ENCODE peak calls at places on chromosomes 16 and 17, in nine cellular contexts. I is A549, S is ovary, Z is bronchial epithelial cell, K is ascending aorta, P is RWPE1, R is fibroblast of villous mesenchyme, L is dorsolateral prefrontal cortex, U is Caco-2. A is an unnamed sample.

GRCh38 chr17:20961551-20961950 is 81.3 kb downstream of the USP22 start:
- DNase-seq in K (no peak), I (no peak), R (no peak), S (no peak), P (peak; percentile 80), L (no peak), U (no peak), Z (peak; percentile 100), A (no peak)

GRCh38 chr16:783404-784161 is 4.6 kb downstream of the RPUSD1 start:
- DNase-seq in Z (peak; percentile 12), I (no peak), R (no peak), S (peak; percentile 74), P (no peak), L (no peak), U (no peak), K (no peak), A (no peak)

GRCh38 chr17:61251939-61252865 is 147.4 kb upstream of the TBX2 start:
- DNase-seq in L (no peak), P (no peak), S (peak; percentile 87), R (peak; percentile 100), U (no peak), K (peak; percentile 99), I (peak; percentile 41), Z (no peak), A (no peak)

GRCh38 chr17:17723354-17724261 is 42.4 kb downstream of the RAI1 start:
- DNase-seq in Z (peak; percentile 59), R (peak; percentile 88), P (no peak), S (no peak), I (no peak), L (peak; percentile 60), K (no peak), U (no peak), A (no peak)

GRCh38 chr17:63918305-63918704 is 334 bp downstream of the GH1 start:
- DNase-seq in L (no peak), U (no peak), K (no peak), P (no peak), S (no peak), Z (no peak), I (peak; percentile 26), R (no peak), A (no peak)

GRCh38 chr16:10970065-10970464 is 25.7 kb downstream of the CLEC16A start:
- DNase-seq in P (no peak), R (no peak), U (no peak), Z (no peak), S (no peak), I (no peak), L (no peak), K (peak; percentile 89), A (no peak)

GRCh38 chr16:82943371-82943770 is 316.6 kb downstream of the CDH13 start:
- DNase-seq in Z (peak; percentile 48), U (no peak), K (no peak), I (no peak), S (no peak), P (no peak), L (no peak), R (peak; percentile 37), A (no peak)

GRCh38 chr16:54867302-54867832 is 63.3 kb upstream of the IRX5 start:
- DNase-seq in Z (no peak), U (no peak), S (no peak), K (no peak), P (no peak), L (no peak), R (no peak), I (no peak), A (no peak)

GRCh38 chr16:19085679-19086200 is 18.3 kb downstream of the COQ7 start:
- DNase-seq in K (peak; percentile 50), S (no peak), Z (no peak), U (no peak), I (no peak), P (no peak), R (peak; percentile 89), L (no peak), A (peak; percentile 41)

GRCh38 chr16:15765880-15766279 is 90.9 kb downstream of the MYH11 start:
- DNase-seq in R (peak; percentile 35), Z (peak; percentile 33), I (peak; percentile 58), P (peak; percentile 44), K (no peak), L (peak; percentile 4), S (no peak), U (no peak), A (peak; percentile 56)

GRCh38 chr17:28925912-28926365 is 23.1 kb upstream of the DHRS13 start:
- DNase-seq in I (no peak), Z (peak; percentile 97), K (no peak), U (no peak), R (peak; percentile 95), L (no peak), P (peak; percentile 54), S (no peak), A (no peak)

GRCh38 chr16:88783391-88784073 is 1.5 kb downstream of the PIEZO1 start:
- DNase-seq in S (no peak), L (peak; percentile 87), U (no peak), R (peak; percentile 75), P (no peak), I (no peak), Z (peak; percentile 35), K (no peak), A (no peak)

GRCh38 chr16:84925092-84925772 is 86.1 kb downstream of the ZDHHC7 start:
- DNase-seq in R (peak; percentile 51), S (peak; percentile 67), L (no peak), K (no peak), Z (peak; percentile 12), U (peak; percentile 76), I (peak; percentile 48), P (peak; percentile 58), A (peak; percentile 84)

GRCh38 chr16:19701091-19701490 is 16.9 kb downstream of the KNOP1 start:
- DNase-seq in K (no peak), I (no peak), Z (no peak), R (peak; percentile 43), U (no peak), P (no peak), S (no peak), L (no peak), A (no peak)

GRCh38 chr17:1997587-1998425 is 27.3 kb downstream of the RTN4RL1 start:
- DNase-seq in L (no peak), R (no peak), P (no peak), U (peak; percentile 87), Z (no peak), I (peak; percentile 71), K (no peak), S (peak; percentile 52), A (peak; percentile 74)

GRCh38 chr16:53355064-53355463 is 79.2 kb upstream of the RBL2 start:
- DNase-seq in U (no peak), K (no peak), Z (no peak), L (no peak), S (no peak), P (no peak), R (no peak), I (no peak), A (no peak)

GRCh38 chr17:83190601-83191387 is 111.4 kb downstream of the METRNL start:
- DNase-seq in Z (no peak), P (no peak), S (peak; percentile 25), L (no peak), K (peak; percentile 61), I (no peak), U (no peak), R (no peak), A (no peak)

GRCh38 chr17:34291721-34292348 is 6.3 kb downstream of the CCL11 start:
- DNase-seq in U (no peak), P (no peak), Z (peak; percentile 61), L (no peak), R (no peak), K (no peak), I (peak; percentile 21), S (no peak), A (no peak)

GRCh38 chr16:88634994-88635670 is 3.2 kb upstream of the IL17C start:
- DNase-seq in L (no peak), U (no peak), P (no peak), R (peak; percentile 40), Z (no peak), S (no peak), I (peak; percentile 36), K (no peak), A (no peak)

GRCh38 chr17:75894049-75894742 is 2.6 kb downstream of the TRIM65 start:
- DNase-seq in L (peak; percentile 46), I (no peak), P (no peak), R (no peak), K (no peak), S (no peak), Z (no peak), U (no peak), A (no peak)

GRCh38 chr17:75892556-75893224 is 4.1 kb downstream of the TRIM65 start:
- DNase-seq in L (no peak), R (no peak), P (no peak), I (no peak), Z (no peak), K (no peak), S (no peak), U (no peak), A (no peak)

GRCh38 chr17:75893305-75894048 is 3.3 kb downstream of the TRIM65 start:
- DNase-seq in Z (no peak), S (peak; percentile 16), L (no peak), I (no peak), P (no peak), R (no peak), U (no peak), K (no peak), A (no peak)

GRCh38 chr17:75891022-75891604 is 5.6 kb downstream of the TRIM65 start:
- DNase-seq in K (no peak), S (no peak), R (no peak), P (no peak), I (no peak), U (no peak), L (no peak), Z (no peak), A (no peak)

GRCh38 chr17:75891605-75892555 is 4.9 kb downstream of the TRIM65 start:
- DNase-seq in U (no peak), L (no peak), I (no peak), S (peak; percentile 47), K (no peak), Z (no peak), R (no peak), P (no peak), A (no peak)
- TF ChIP-seq CTCF in U (no peak), L (no peak), I (no peak), S (no peak), K (no peak), Z (no peak), R (no peak), P (no peak), A (no peak)

GRCh38 chr17:65231086-65231485 is 93.9 kb downstream of the RGS9 start:
- DNase-seq in I (peak; percentile 28), K (no peak), P (no peak), L (no peak), U (no peak), R (no peak), Z (no peak), S (no peak), A (no peak)
- TF ChIP-seq CTCF in I (no peak), K (no peak), P (no peak), L (no peak), U (no peak), R (no peak), Z (no peak), S (no peak), A (no peak)

GRCh38 chr17:5201011-5201410 is 9.3 kb upstream of the ZNF594 start:
- DNase-seq in U (no peak), Z (no peak), L (no peak), K (no peak), R (no peak), P (no peak), I (no peak), S (no peak), A (no peak)
- TF ChIP-seq CTCF in U (no peak), Z (no peak), L (no peak), K (no peak), R (no peak), P (no peak), I (no peak), S (no peak), A (no peak)

GRCh38 chr17:79842656-79843474 is 3.6 kb upstream of the CBX4 start:
- DNase-seq in Z (no peak), R (no peak), I (no peak), K (no peak), U (peak; percentile 55), S (peak; percentile 60), P (no peak), L (no peak), A (no peak)
- TF ChIP-seq CTCF in Z (no peak), R (peak; percentile 5), I (no peak), K (no peak), U (no peak), S (peak; percentile 36), P (no peak), L (no peak), A (no peak)

A was measured in Calu3.